ENCODE peak calls at places on chromosomes 4 and X, in seven cellular contexts. U, Y, H, E, I, C and N are unnamed samples.

GRCh38 chr4:42985971-42986370 is 93.5 kb downstream of the GRXCR1 start:
- DNase-seq in U (no peak), Y (no peak), H (no peak), E (no peak), I (no peak), C (no peak), N (no peak)

GRCh38 chrX:24890677-24891076 is 125.1 kb downstream of the ARX start:
- DNase-seq in U (no peak), Y (no peak), H (no peak), E (no peak), I (no peak), C (peak), N (no peak)

GRCh38 chrX:110001702-110002299 is 1.1 kb upstream of the TMEM164 start:
- DNase-seq in U (no peak), Y (no peak), H (peak), E (no peak), I (no peak), C (no peak), N (peak)

GRCh38 chr4:109614466-109614865 is 54.4 kb downstream of the MCUB start:
- DNase-seq in U (no peak), Y (no peak), H (no peak), E (no peak), I (no peak), C (no peak), N (peak)

GRCh38 chrX:106862972-106863688 is 40.0 kb downstream of the RIPPLY1 start:
- DNase-seq in U (peak), Y (peak), H (peak), E (no peak), I (peak), C (peak), N (peak)

GRCh38 chr4:180527993-180528392 is 1715.2 kb upstream of the TENM3 start:
- DNase-seq in U (no peak), Y (no peak), H (no peak), E (no peak), I (no peak), C (no peak), N (no peak)

GRCh38 chr4:183318656-183319055 is 1.4 kb downstream of the CLDN22 start:
- DNase-seq in U (no peak), Y (no peak), H (no peak), E (no peak), I (no peak), C (no peak), N (peak)

GRCh38 chr4:143382539-143382938 is 45.9 kb downstream of the GAB1 start:
- DNase-seq in U (no peak), Y (no peak), H (no peak), E (no peak), I (no peak), C (no peak), N (no peak)

GRCh38 chrX:49053223-49054072 is 5.4 kb upstream of the CCDC120 start:
- DNase-seq in U (no peak), Y (peak), H (peak), E (no peak), I (peak), C (peak), N (no peak)

GRCh38 chr4:33966808-33967207 is 2277.5 kb downstream of the ARAP2 start:
- DNase-seq in U (no peak), Y (no peak), H (no peak), E (no peak), I (no peak), C (no peak), N (no peak)

GRCh38 chrX:7759832-7760231 is 83.1 kb upstream of the VCX start:
- DNase-seq in U (no peak), Y (no peak), H (no peak), E (no peak), I (no peak), C (no peak), N (no peak)

GRCh38 chr4:4333265-4333706 is 43.2 kb downstream of the ZBTB49 start:
- DNase-seq in U (no peak), Y (no peak), H (no peak), E (no peak), I (no peak), C (no peak), N (no peak)

GRCh38 chrX:22699591-22700091 is 300.1 kb upstream of the DDX53 start:
- DNase-seq in U (no peak), Y (no peak), H (no peak), E (no peak), I (no peak), C (no peak), N (no peak)

GRCh38 chrX:155027509-155028066 is 944 bp downstream of the FUNDC2 start:
- DNase-seq in U (peak), Y (no peak), H (peak), E (no peak), I (no peak), C (peak), N (peak)

GRCh38 chr4:151522790-151523332 is 113.9 kb downstream of the FHIP1A start:
- DNase-seq in U (no peak), Y (no peak), H (no peak), E (no peak), I (no peak), C (no peak), N (no peak)

GRCh38 chr4:186948361-186949291 is 225.0 kb upstream of the FAT1 start:
- DNase-seq in U (no peak), Y (peak), H (no peak), E (no peak), I (peak), C (no peak), N (peak)

GRCh38 chr4:54525602-54526001 is 132.2 kb upstream of the KIT start:
- DNase-seq in U (no peak), Y (no peak), H (peak), E (no peak), I (no peak), C (no peak), N (no peak)

GRCh38 chr4:8391972-8392371 is 48.6 kb downstream of the ACOX3 start:
- DNase-seq in U (no peak), Y (no peak), H (no peak), E (peak), I (no peak), C (no peak), N (peak)

DNA sequence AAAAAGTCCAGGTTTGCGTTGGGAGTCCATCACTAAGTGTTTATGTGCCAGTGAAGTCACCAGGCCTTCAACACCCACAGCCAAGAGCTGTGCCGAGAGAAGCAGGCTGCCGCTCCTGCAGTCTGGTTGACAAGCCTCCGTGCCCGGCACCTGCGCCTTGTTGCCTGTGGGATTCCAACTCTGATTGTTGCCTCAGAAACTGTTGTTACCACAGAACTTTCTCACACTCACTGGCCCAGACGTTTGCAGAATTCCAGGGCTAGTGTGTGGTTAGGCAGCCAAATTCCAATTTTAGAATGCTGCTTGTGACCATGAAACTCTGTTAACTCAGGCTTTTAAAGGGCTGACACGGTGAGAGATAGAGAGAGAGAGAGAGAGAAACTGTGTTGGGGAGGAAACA is 119.5 kb upstream of the LIMCH1 start:
- DNase-seq in U (no peak), Y (no peak), H (no peak), E (no peak), I (peak), C (no peak), N (no peak)
- TF ChIP-seq MAX in U (no peak), Y (no peak), H (no peak), E (no peak), I (no peak), C (no peak), N (no peak)

GRCh38 chr4:10832989-10833635 is 148.5 kb upstream of the CLNK start:
- DNase-seq in U (no peak), Y (no peak), H (no peak), E (peak), I (no peak), C (no peak), N (no peak)
- TF ChIP-seq MAX in U (no peak), Y (no peak), H (no peak), E (no peak), I (no peak), C (no peak), N (no peak)

DNA sequence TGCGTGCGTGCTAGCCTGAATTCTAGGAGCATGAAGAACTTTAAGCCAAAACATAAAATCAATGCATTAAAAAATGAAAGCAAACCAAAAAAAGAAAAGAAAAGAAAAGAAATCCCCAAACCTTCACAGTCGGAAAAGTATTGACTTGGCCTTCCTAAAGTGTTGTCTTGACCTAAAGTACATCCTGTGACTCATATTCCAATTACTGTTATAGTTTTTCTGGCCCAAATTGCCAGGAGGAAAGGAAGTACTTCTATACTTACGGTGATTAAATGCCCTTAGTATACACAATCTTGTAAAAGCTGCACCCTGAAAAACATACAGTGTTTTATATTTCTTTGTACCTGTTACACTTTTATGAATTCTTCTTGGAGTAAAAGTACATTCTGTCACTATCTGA is 512.8 kb downstream of the ANKRD50 start:
- DNase-seq in U (no peak), Y (no peak), H (no peak), E (no peak), I (no peak), C (no peak), N (no peak)
- TF ChIP-seq MAX in U (no peak), Y (no peak), H (no peak), E (no peak), I (no peak), C (no peak), N (no peak)

GRCh38 chr4:169621754-169622481 is 1.5 kb downstream of the CLCN3 start:
- DNase-seq in U (no peak), Y (peak), H (peak), E (no peak), I (no peak), C (peak), N (peak)
- TF ChIP-seq MAX in U (no peak), Y (no peak), H (no peak), E (no peak), I (no peak), C (no peak), N (no peak)

GRCh38 chr4:76200771-76201224 is 12.8 kb downstream of the SCARB2 start:
- DNase-seq in U (no peak), Y (no peak), H (peak), E (no peak), I (no peak), C (peak), N (peak)
- TF ChIP-seq MAX in U (no peak), Y (no peak), H (no peak), E (no peak), I (no peak), C (peak), N (no peak)